ENCODE peak calls at places on chromosomes 12 and 14, in four cellular contexts. F is HL-60, V is HCT116, K is breast epithelium. Q is an unnamed sample.

GRCh38 chr12:127963926-127964325 is 303.0 kb upstream of the TMEM132C start:
- DNase-seq in F (no peak), V (no peak), K (no peak), Q (no peak)

GRCh38 chr12:4320287-4320858 is 640 bp upstream of the TIGAR start:
- DNase-seq in F (no peak), V (no peak), K (no peak), Q (no peak)

GRCh38 chr12:20832911-20833310 is 22.4 kb downstream of the SLCO1B3 start:
- DNase-seq in F (no peak), V (no peak), K (no peak), Q (no peak)

GRCh38 chr12:54082402-54082892 is 28.8 kb downstream of the HOXC4 start:
- DNase-seq in F (no peak), V (no peak), K (no peak), Q (no peak)

GRCh38 chr12:83161451-83161850 is 474.7 kb downstream of the TMTC2 start:
- DNase-seq in F (no peak), V (no peak), K (no peak), Q (no peak)

GRCh38 chr14:72254940-72255472 is 322.8 kb downstream of the RGS6 start:
- DNase-seq in F (no peak), V (no peak), K (no peak), Q (no peak)

GRCh38 chr12:15534322-15534721 is 212.0 kb downstream of the PTPRO start:
- DNase-seq in F (peak; percentile 63), V (no peak), K (no peak), Q (no peak)

GRCh38 chr14:67413806-67414769 is 2.1 kb upstream of the PLEK2 start:
- DNase-seq in F (no peak), V (peak; percentile 88), K (no peak), Q (no peak)

GRCh38 chr14:30610719-30611388 is 11.3 kb upstream of the SCFD1 start:
- DNase-seq in F (peak; percentile 59), V (peak; percentile 36), K (no peak), Q (no peak)

GRCh38 chr12:12439636-12440035 is 82.8 kb downstream of the BORCS5 start:
- DNase-seq in F (peak; percentile 55), V (no peak), K (no peak), Q (no peak)

GRCh38 chr12:1078002-1078401 is 87.0 kb downstream of the ERC1 start:
- DNase-seq in F (no peak), V (no peak), K (no peak), Q (no peak)

GRCh38 chr14:24430682-24431568 is 1.2 kb downstream of the KHNYN start:
- DNase-seq in F (no peak), V (no peak), K (no peak), Q (peak; percentile 82)

GRCh38 chr12:92438641-92439396 is 264.0 kb upstream of the PLEKHG7 start:
- DNase-seq in F (no peak), V (no peak), K (no peak), Q (no peak)

GRCh38 chr14:95875831-95876768 is 532 bp upstream of the TUNAR start:
- DNase-seq in F (no peak), V (no peak), K (no peak), Q (no peak)

GRCh38 chr12:57767317-57767716 is 439 bp upstream of the CYP27B1 start:
- DNase-seq in F (no peak), V (no peak), K (no peak), Q (no peak)

GRCh38 chr12:459050-459429 is 699 bp upstream of the B4GALNT3 start:
- DNase-seq in F (no peak), V (no peak), K (no peak), Q (no peak)

GRCh38 chr12:14416658-14417057 is 51.2 kb downstream of the ATF7IP start:
- DNase-seq in F (no peak), V (no peak), K (no peak), Q (no peak)

GRCh38 chr12:1890810-1891209 is 27.6 kb downstream of the CACNA2D4 start:
- DNase-seq in F (no peak), V (no peak), K (no peak), Q (no peak)

DNA sequence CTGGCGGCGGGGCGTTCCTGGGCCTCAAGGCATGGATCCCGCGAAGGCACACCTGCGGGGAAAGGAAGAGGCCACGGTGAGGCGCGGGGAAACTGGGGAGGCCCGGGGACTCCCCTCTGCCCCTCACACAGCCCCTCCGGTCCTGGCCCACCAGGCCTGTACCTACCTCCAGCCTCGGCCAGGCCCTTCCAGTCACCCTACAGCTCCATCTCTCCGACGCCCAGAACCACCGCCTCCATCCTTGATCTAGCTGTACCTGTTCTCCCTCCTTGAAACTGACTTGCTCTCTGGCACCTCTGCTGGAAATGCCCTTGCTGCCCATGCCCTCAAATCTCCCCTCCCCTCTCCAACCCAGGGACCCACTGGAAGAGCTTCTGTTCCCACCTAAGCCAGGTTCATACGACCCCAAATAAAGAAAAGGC is 1.7 kb downstream of the ANKRD9 start:
- DNase-seq in F (no peak), V (no peak), K (no peak), Q (no peak)
- H3K27ac ChIP-seq in F (no peak overlapping the region), V (peak overlapping the region; percentile 77), K (peak overlapping the region; percentile 92), Q (peak overlapping the region; percentile 88)

DNA sequence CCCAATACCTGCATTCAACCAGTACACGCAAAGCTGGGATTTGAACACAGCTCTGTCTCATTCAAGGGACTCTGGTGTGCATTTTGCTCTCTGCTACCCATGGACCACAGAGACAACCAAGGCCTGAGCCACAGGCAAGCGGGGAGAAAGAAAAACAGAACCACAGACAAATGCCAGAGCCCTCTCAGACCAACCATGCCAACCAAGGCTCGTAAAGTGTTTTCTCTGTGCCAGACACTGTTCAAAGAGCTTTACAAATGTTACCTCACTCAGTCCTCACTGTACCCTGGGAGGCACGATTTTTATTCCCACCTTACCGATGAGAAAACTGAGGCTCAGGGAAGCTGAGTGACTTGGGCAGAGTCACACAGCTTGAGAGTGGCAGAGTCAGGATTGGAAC is 32.4 kb upstream of the EML1 start:
- DNase-seq in F (no peak), V (no peak), K (no peak), Q (no peak)
- TF ChIP-seq POLR2AphosphoS5 in F (no peak), V (no peak), K (no peak), Q (no peak)

DNA sequence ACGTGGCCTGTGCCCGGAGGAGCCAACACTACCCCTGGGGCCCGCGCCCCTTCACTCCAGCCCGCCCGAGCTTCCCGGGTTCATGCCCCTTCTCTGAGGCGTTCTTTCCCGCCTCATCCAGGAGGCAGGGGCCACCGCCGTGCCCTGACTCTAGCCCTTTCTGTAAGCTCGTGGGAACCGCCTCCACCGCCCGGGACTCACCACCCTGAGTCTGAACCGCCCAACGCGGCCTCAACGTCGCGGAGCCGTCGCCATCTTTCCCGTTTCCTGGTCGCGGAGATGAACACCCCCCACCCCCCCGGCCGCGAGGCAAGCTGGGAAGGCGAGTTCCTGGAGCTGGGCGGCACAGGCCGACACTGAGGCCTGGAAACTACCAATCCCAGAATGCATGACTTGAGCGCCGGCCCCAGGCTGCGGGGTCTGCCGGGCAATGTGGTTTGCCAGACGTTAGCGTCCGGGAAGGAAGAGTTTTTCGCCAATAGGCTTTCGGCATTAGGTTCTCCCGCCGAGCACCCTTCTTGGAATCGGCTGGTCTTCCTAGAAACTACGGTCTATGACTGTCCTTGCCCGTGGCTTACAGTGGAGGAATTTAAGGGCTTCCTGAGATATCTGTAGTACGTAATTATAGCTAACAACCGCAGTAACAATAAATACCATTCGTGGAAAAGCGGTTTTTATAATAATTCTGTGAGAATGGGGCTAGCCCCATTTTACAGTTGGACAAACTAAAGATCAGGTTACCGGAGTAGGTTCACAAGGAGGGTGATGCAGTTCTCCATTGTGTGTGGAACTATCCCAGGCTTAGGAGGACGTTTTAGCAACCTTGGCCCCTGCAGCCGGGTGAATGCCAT is at the start of gene DDX23:
- DNase-seq in F (peak; percentile 94), V (peak; percentile 91), K (peak; percentile 93), Q (peak; percentile 96)
- H3K4me3 ChIP-seq in F (peak within 1 kb of the TSS; percentile 93), V (peak within 1 kb of the TSS; percentile 96), K (peak within 1 kb of the TSS; percentile 85), Q (peak within 1 kb of the TSS; percentile 75)

GRCh38 chr14:50944647-50945413 is 547 bp upstream of the PYGL start:
- DNase-seq in F (no peak), V (peak; percentile 48), K (peak; percentile 61), Q (no peak)
- H3K27ac ChIP-seq in F (peak overlapping the region; percentile 82), V (peak overlapping the region; percentile 95), K (peak overlapping the region; percentile 84), Q (peak overlapping the region; percentile 90)

DNA sequence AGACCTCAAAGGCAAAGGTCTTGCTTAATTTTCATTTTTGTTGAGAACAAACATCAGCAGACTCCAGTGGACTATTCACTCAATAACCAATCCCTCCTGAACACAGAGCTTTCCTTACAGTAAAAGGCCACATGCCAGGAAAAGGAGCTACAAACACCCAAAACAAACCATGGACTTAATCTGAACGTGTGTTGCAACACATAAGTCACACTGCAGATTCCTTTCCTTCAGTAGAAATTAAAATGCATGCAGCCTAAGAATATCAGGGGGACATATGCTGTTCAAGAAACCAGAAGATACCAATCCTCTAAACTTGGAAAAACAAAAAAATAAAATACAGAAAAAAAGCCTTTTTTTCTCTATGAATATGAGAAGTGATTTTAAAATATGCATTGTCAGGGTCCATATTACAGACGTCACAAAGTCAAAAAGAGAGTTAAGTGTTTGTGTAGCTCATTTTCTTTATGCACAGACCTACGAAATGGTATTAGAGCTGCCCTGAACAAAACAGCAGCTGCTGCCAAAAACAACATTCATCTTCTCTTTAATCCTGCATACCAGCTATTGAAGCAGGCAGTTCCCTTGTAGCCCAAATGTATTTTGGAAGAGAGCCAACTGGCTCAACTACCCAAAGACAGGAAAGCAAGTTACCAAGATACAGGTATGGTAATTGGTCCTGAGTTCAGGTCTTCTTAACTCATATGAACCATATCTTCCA is 26.2 kb downstream of the KITLG start:
- DNase-seq in F (no peak), V (peak; percentile 49), K (no peak), Q (no peak)
- TF ChIP-seq POLR2AphosphoS5 in F (no peak), V (peak; percentile 58), K (no peak), Q (no peak)